ENCODE peak calls at places on chromosomes 3 and 15, in four cellular contexts. W, P, R and U are unnamed samples.

GRCh38 chr3:116863842-116864626 is 154.5 kb downstream of the TUSC7 start:
- DNase-seq in W (no peak), P (no peak), R (peak; percentile 30), U (no peak)

GRCh38 chr15:94523873-94524272 is 292.5 kb downstream of the MCTP2 start:
- DNase-seq in W (no peak), P (no peak), R (no peak), U (no peak)

GRCh38 chr3:108312656-108313055 is 16.3 kb downstream of the HHLA2 start:
- DNase-seq in W (no peak), P (no peak), R (no peak), U (no peak)

GRCh38 chr3:185781759-185782158 is 43.1 kb downstream of the IGF2BP2 start:
- DNase-seq in W (no peak), P (no peak), R (no peak), U (no peak)

GRCh38 chr3:184016820-184017671 is 638 bp downstream of the ABCC5 start:
- DNase-seq in W (peak; percentile 54), P (peak; percentile 70), R (peak; percentile 28), U (peak; percentile 55)

GRCh38 chr15:52556524-52556923 is 12.3 kb downstream of the ARPP19 start:
- DNase-seq in W (no peak), P (no peak), R (no peak), U (no peak)

GRCh38 chr3:97829198-97829597 is 7.4 kb downstream of the CRYBG3 start:
- DNase-seq in W (no peak), P (no peak), R (no peak), U (no peak)

GRCh38 chr15:40238927-40239591 is at the start of gene PAK6:
- DNase-seq in W (peak; percentile 23), P (peak; percentile 86), R (peak; percentile 40), U (no peak)

GRCh38 chr3:128455786-128456748 is 10.6 kb downstream of the DNAJB8 start:
- DNase-seq in W (no peak), P (no peak), R (no peak), U (no peak)

GRCh38 chr3:10933958-10934481 is 58.5 kb upstream of the SLC6A1 start:
- DNase-seq in W (no peak), P (no peak), R (no peak), U (no peak)

GRCh38 chr3:136804813-136805212 is 14.1 kb upstream of the SLC35G2 start:
- DNase-seq in W (no peak), P (peak; percentile 71), R (no peak), U (no peak)

GRCh38 chr3:118970819-118971218 is 63.8 kb downstream of the IGSF11 start:
- DNase-seq in W (no peak), P (no peak), R (no peak), U (no peak)

GRCh38 chr15:63985221-63986184 is 60.8 kb downstream of the DAPK2 start:
- DNase-seq in W (peak; percentile 30), P (peak; percentile 90), R (no peak), U (no peak)

GRCh38 chr3:157868168-157868567 is 238.1 kb downstream of the SHOX2 start:
- DNase-seq in W (no peak), P (no peak), R (no peak), U (no peak)

GRCh38 chr3:157871248-157871647 is 235.0 kb downstream of the SHOX2 start:
- DNase-seq in W (no peak), P (no peak), R (no peak), U (no peak)

GRCh38 chr3:157868881-157869280 is 237.3 kb downstream of the SHOX2 start:
- DNase-seq in W (no peak), P (no peak), R (no peak), U (no peak)

GRCh38 chr3:157872902-157873301 is 233.3 kb downstream of the SHOX2 start:
- DNase-seq in W (no peak), P (no peak), R (no peak), U (no peak)

GRCh38 chr3:157871838-157872497 is 234.3 kb downstream of the SHOX2 start:
- DNase-seq in W (no peak), P (no peak), R (no peak), U (no peak)
- H3K9me3 ChIP-seq in W (no peaks in the 10 kb centered on the region), P (no peaks in the 10 kb centered on the region), R (peaks cover 3% of the 10 kb centered on the region), U (no peaks in the 10 kb centered on the region)

GRCh38 chr15:24627443-24627842 is 48.1 kb upstream of the NPAP1 start:
- DNase-seq in W (no peak), P (no peak), R (no peak), U (no peak)

GRCh38 chr15:24617646-24618045 is 57.9 kb upstream of the NPAP1 start:
- DNase-seq in W (no peak), P (no peak), R (no peak), U (no peak)

DNA sequence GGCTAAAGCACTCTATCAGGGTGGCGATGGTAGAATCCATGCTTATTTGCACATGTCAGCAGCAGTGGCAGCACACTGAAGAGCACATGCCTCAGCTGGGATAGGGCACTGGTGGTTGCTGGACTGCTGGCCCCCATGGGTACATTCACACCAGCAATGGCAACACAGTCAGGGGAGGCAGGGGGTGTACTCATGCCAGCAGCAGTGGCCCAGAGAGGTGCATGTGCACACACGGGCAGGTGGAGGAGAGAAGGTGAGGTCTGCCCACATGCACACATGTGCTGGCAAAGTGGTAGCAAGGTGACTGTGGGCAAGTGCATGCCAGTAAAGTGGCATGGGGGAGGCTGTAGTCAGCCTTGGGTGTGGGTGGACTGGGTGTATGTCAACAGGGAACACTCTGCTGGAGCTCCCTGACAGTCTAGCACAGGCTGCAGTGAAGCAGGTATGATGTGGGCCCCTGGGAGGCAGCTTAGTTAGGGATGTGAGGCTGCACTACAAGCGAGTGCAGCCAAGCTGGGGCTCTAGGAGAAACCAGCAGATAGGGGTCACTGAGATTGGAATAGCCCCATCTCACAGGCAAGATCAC is 53.9 kb upstream of the NPAP1 start:
- DNase-seq in W (no peak), P (no peak), R (no peak), U (no peak)
- H3K9me3 ChIP-seq in W (no peaks in the 10 kb centered on the region), P (no peaks in the 10 kb centered on the region), R (peaks cover 15% of the 10 kb centered on the region), U (no peaks in the 10 kb centered on the region)

GRCh38 chr15:20344601-20345400 is 196.8 kb downstream of the GOLGA6L6 start:
- DNase-seq in W (no peak), P (peak; percentile 28), R (no peak), U (no peak)
- H3K9me3 ChIP-seq in W (peaks cover 14% of the 10 kb centered on the region), P (no peaks in the 10 kb centered on the region), R (peaks cover 32% of the 10 kb centered on the region), U (no peaks in the 10 kb centered on the region)

DNA sequence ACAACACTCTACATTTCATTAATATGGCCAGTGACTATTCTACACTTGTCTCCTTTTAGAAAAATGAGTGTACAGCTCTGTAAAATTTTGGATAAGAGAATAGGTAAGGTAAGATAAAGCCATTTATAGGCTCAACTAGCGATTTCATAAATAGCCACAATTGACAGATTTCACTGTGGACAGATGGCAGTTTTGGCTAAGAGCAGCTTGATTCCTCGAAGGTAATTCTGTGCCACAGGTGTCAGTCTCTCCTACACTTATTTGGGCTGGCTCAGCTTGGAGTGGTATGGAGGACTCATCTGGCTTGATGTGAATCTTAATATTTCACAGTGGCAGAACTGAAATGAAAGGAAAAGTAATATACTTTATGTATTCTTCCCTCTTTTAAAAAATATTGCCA is 536.7 kb upstream of the TBL1XR1 start:
- DNase-seq in W (no peak), P (no peak), R (no peak), U (no peak)
- H3K9me3 ChIP-seq in W (no peaks in the 10 kb centered on the region), P (no peaks in the 10 kb centered on the region), R (no peaks in the 10 kb centered on the region), U (no peaks in the 10 kb centered on the region)